ENCODE peak calls at places on chromosome 4, in five cellular contexts. O is GM12878, A is endothelial cell of umbilical vein, I is K562, P is A549. L is an unnamed sample.

GRCh38 chr4:104815593-104816156 is 321.0 kb upstream of the CXXC4 start:
- DNase-seq in O (peak), A (no peak), I (no peak), P (no peak), L (peak)

GRCh38 chr4:26780524-26780923 is 80.1 kb upstream of the STIM2 start:
- DNase-seq in O (no peak), A (peak), I (no peak), P (no peak), L (peak)

GRCh38 chr4:22416403-22416802 is 99.5 kb downstream of the ADGRA3 start:
- DNase-seq in O (no peak), A (peak), I (no peak), P (no peak), L (no peak)

GRCh38 chr4:32700838-32701237 is 1980.7 kb downstream of the PCDH7 start:
- DNase-seq in O (no peak), A (no peak), I (no peak), P (no peak), L (no peak)

GRCh38 chr4:8355306-8355705 is 85.2 kb downstream of the ACOX3 start:
- DNase-seq in O (no peak), A (no peak), I (no peak), P (no peak), L (no peak)

GRCh38 chr4:184416913-184417734 is 57.2 kb downstream of the IRF2 start:
- DNase-seq in O (peak), A (no peak), I (no peak), P (no peak), L (peak)

GRCh38 chr4:169278669-169279068 is 7.9 kb upstream of the SH3RF1 start:
- DNase-seq in O (no peak), A (no peak), I (no peak), P (no peak), L (no peak)

GRCh38 chr4:140363558-140363957 is 9.9 kb upstream of the SCOC start:
- DNase-seq in O (no peak), A (no peak), I (no peak), P (no peak), L (no peak)

GRCh38 chr4:60201052-60201673 is 999.0 kb upstream of the ADGRL3 start:
- DNase-seq in O (no peak), A (peak), I (peak), P (no peak), L (peak)

GRCh38 chr4:924107-925096 is 7.7 kb downstream of the GAK start:
- DNase-seq in O (peak), A (peak), I (peak), P (no peak), L (peak)

GRCh38 chr4:128159967-128160366 is 98.9 kb downstream of the LARP1B start:
- DNase-seq in O (no peak), A (peak), I (no peak), P (no peak), L (no peak)

GRCh38 chr4:27474691-27475090 is 614.0 kb downstream of the STIM2 start:
- DNase-seq in O (no peak), A (no peak), I (no peak), P (no peak), L (no peak)

GRCh38 chr4:142719854-142720541 is 126.1 kb downstream of the INPP4B start:
- DNase-seq in O (no peak), A (peak), I (no peak), P (peak), L (peak)

GRCh38 chr4:8862800-8863758 is 8.6 kb downstream of the HMX1 start:
- DNase-seq in O (no peak), A (no peak), I (no peak), P (no peak), L (no peak)

GRCh38 chr4:55851885-55852284 is 1.6 kb upstream of the EXOC1 start:
- DNase-seq in O (no peak), A (no peak), I (no peak), P (no peak), L (no peak)

GRCh38 chr4:168511780-168512467 is 15.1 kb downstream of the PALLD start:
- DNase-seq in O (no peak), A (no peak), I (no peak), P (no peak), L (no peak)

GRCh38 chr4:150411527-150411926 is 170.4 kb upstream of the MAB21L2 start:
- DNase-seq in O (no peak), A (peak), I (no peak), P (no peak), L (no peak)

GRCh38 chr4:27248829-27249228 is 388.2 kb downstream of the STIM2 start:
- DNase-seq in O (no peak), A (no peak), I (no peak), P (no peak), L (no peak)

GRCh38 chr4:109172301-109172700 is 130.2 kb downstream of the COL25A1 start:
- DNase-seq in O (no peak), A (no peak), I (no peak), P (no peak), L (no peak)

GRCh38 chr4:845836-846251 is 19.9 kb upstream of the CPLX1 start:
- DNase-seq in O (no peak), A (no peak), I (no peak), P (no peak), L (no peak)

GRCh38 chr4:20544645-20545044 is 155.6 kb upstream of the PACRGL start:
- DNase-seq in O (no peak), A (peak), I (peak), P (peak), L (peak)

GRCh38 chr4:140156529-140157171 is 2.7 kb upstream of the MAML3 start:
- DNase-seq in O (peak), A (no peak), I (no peak), P (no peak), L (peak)

GRCh38 chr4:33060873-33061542 is 2340.8 kb downstream of the PCDH7 start:
- DNase-seq in O (no peak), A (no peak), I (no peak), P (peak), L (peak)

GRCh38 chr4:145886871-145887240 is 51.8 kb downstream of the ZNF827 start:
- DNase-seq in O (no peak), A (no peak), I (no peak), P (no peak), L (peak)

GRCh38 chr4:182808673-182809416 is 108.3 kb downstream of the DCTD start:
- DNase-seq in O (peak), A (no peak), I (no peak), P (no peak), L (peak)

GRCh38 chr4:123037809-123038208 is 115.4 kb upstream of the NUDT6 start:
- DNase-seq in O (no peak), A (no peak), I (peak), P (no peak), L (no peak)

GRCh38 chr4:186266699-186267467 is 894 bp downstream of the F11 start:
- DNase-seq in O (no peak), A (no peak), I (no peak), P (no peak), L (no peak)

GRCh38 chr4:138639018-138639876 is 376.3 kb upstream of the NOCT start:
- DNase-seq in O (no peak), A (peak), I (no peak), P (no peak), L (no peak)

GRCh38 chr4:101285985-101286384 is 61.3 kb downstream of the PPP3CA start:
- DNase-seq in O (no peak), A (no peak), I (no peak), P (no peak), L (no peak)

GRCh38 chr4:136918772-136919171 is 613.5 kb downstream of the PCDH18 start:
- DNase-seq in O (no peak), A (no peak), I (no peak), P (no peak), L (no peak)

GRCh38 chr4:80172203-80172602 is 25.1 kb upstream of the PRDM8 start:
- DNase-seq in O (no peak), A (no peak), I (no peak), P (no peak), L (no peak)

GRCh38 chr4:24174622-24175021 is 284.8 kb upstream of the PPARGC1A start:
- DNase-seq in O (no peak), A (no peak), I (no peak), P (no peak), L (no peak)

GRCh38 chr4:164606478-164606877 is 147.5 kb upstream of the SMIM31 start:
- DNase-seq in O (no peak), A (no peak), I (no peak), P (no peak), L (no peak)

GRCh38 chr4:109548655-109549054 is 11.4 kb upstream of the MCUB start:
- DNase-seq in O (no peak), A (peak), I (no peak), P (no peak), L (peak)

GRCh38 chr4:103443324-103443723 is 245.2 kb upstream of the CENPE start:
- DNase-seq in O (no peak), A (no peak), I (no peak), P (no peak), L (no peak)

GRCh38 chr4:177596035-177596434 is 153.8 kb upstream of the AGA start:
- DNase-seq in O (no peak), A (no peak), I (peak), P (peak), L (peak)

GRCh38 chr4:139171878-139172691 is 4.9 kb downstream of the ELF2 start:
- DNase-seq in O (no peak), A (no peak), I (peak), P (peak), L (peak)

GRCh38 chr4:95508421-95508820 is 40.4 kb downstream of the UNC5C start:
- DNase-seq in O (no peak), A (peak), I (no peak), P (no peak), L (no peak)

GRCh38 chr4:95511477-95511876 is 37.3 kb downstream of the UNC5C start:
- DNase-seq in O (no peak), A (no peak), I (no peak), P (no peak), L (no peak)

GRCh38 chr4:95513022-95513421 is 35.8 kb downstream of the UNC5C start:
- DNase-seq in O (no peak), A (no peak), I (no peak), P (no peak), L (no peak)

GRCh38 chr4:95510145-95510544 is 38.6 kb downstream of the UNC5C start:
- DNase-seq in O (no peak), A (peak), I (peak), P (no peak), L (peak)

DNA sequence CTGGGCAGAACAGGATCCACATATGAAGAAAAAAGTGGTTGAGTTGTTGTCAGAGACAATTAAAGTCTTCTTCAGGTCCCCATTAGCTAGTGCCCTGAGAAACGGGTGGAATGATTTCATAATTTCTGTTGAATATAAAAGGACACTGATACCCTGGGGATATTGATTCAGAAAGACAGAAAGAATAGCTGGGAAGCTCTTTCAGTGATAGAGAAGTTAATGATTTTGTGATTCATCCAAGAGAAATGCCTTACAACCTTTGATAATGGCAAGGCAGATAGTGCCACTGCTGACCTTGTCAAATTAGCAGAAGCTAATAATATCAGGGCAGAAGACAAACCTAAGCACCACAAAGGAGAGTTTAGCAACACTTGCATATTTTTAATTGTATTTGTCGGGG is 37.9 kb downstream of the UNC5C start:
- DNase-seq in O (no peak), A (no peak), I (no peak), P (no peak), L (no peak)
- H3K4me3 ChIP-seq in O (no peak), A (no peak), I (no peak), P (no peak), L (no peak)

DNA sequence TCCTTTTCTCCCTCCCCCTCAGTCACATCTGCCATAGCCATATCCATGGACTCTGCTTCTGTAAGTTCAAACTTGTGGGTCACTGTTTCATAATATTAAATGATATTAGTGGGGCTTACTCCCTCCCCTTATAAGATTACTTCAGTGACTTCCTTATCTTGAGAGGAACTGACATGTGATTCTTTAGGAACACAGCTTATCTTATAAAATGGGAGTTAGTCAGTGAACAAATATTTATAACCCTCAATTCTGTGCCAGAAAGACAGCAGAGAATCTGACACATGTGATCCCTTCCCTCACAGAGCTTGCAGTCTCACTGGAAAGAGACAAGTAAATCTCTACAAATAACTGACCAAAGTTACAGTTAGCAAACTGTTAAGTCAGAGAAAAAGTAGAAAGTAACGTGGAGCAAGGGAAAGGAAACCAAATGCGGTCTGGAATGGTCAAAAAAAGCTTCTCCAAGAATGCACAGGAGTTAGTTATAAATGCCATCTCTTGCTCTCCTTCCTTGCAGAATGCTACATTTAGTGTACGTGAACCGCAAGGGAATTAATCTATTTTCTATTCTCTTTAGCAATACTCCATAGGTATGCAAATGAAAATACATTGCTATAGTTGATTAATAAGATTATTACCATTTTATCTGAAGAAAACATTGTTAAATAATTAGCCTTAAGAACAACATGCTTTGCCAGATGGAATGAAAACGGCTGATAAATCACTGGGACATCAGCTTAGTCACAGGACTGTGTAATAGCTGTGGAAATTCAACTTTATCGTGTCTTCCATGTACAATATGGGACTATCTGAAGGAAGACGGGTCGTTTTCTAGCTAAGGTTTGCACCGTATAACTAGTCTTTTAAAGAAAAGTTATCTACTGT is 29.0 kb downstream of the SGMS2 start:
- DNase-seq in O (no peak), A (peak), I (no peak), P (peak), L (no peak)
- TF ChIP-seq MYC in O (no peak), A (no peak), I (no peak), P (no peak), L (no peak)

GRCh38 chr4:30656828-30657227 is 63.3 kb upstream of the PCDH7 start:
- DNase-seq in O (no peak), A (no peak), I (no peak), P (no peak), L (no peak)
- TF ChIP-seq MAX in O (no peak), A (no peak), I (no peak), P (no peak), L (no peak)

DNA sequence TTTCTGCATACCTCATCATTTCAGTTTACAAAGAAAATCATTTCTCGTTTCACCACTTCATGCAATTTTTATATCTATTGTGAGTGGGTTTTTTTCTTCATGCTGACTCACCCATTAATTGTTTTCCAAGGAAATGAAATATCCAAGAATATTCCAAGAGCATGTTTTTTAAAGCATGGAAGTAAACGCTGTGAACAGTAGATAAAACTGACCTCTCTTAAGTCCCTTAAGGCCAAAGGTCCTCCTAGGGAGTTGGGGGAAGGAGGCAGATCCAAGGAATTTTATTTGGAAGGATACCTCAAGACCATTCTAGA is 2.6 kb upstream of the APBB2 start:
- DNase-seq in O (no peak), A (no peak), I (no peak), P (no peak), L (no peak)
- H3K4me3 ChIP-seq in O (peak), A (peak), I (no peak), P (peak), L (peak)

DNA sequence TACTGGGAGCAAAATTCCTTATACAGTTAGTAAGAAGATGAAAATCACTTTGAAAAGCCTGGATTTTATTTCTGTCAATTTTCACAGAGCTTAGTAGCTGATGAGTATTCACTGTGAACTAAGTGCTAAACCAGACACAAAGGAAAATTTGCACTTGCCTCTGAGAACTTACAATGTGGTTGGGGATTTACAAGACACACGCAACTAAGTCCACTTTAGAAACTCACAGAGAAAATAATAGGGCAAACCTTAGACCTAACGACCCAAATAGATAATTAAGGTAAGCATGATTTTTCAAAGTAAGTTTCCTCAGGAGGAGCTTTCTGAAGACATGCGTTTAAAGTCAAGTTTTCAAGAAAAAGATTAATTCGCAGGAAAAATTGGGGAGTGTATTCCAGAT is 708.9 kb downstream of the ADGRL3 start:
- DNase-seq in O (no peak), A (no peak), I (no peak), P (no peak), L (no peak)
- TF ChIP-seq MYC in O (no peak), A (no peak), I (no peak), P (no peak), L (no peak)